ENCODE peak calls at places on chromosomes 11 and 22, in eight cellular contexts. F is posterior vena cava; R is Daoy; B is effector CD8-positive, alpha-beta T cell; G is mucosa of descending colon; W is stimulated activated CD4-positive, alpha-beta T cell treated with anti-CD3 and anti-CD28 coated beads, Interleukin-2, amount 100 ng/mL, for 24 hours; T is HS-5; J is transverse colon. D is an unnamed sample.

GRCh38 chr11:9273430-9274336 is 8.5 kb upstream of the DENND5A start:
- DNase-seq in F (no peak), R (no peak), B (no peak), G (no peak), W (no peak), T (peak), J (no peak), D (no peak)

GRCh38 chr22:24952837-24953293 is 349 bp downstream of the KIAA1671 start:
- DNase-seq in F (peak), R (peak), B (no peak), G (no peak), W (no peak), T (peak), J (peak), D (no peak)

GRCh38 chr11:130388607-130389205 is 39.7 kb downstream of the ADAMTS8 start:
- DNase-seq in F (peak), R (no peak), B (no peak), G (no peak), W (peak), T (no peak), J (no peak), D (no peak)

GRCh38 chr11:94276943-94277342 is 27.4 kb upstream of the IZUMO1R start:
- DNase-seq in F (no peak), R (no peak), B (no peak), G (no peak), W (no peak), T (no peak), J (no peak), D (no peak)

GRCh38 chr11:35541621-35542375 is 16.4 kb upstream of the PAMR1 start:
- DNase-seq in F (peak), R (no peak), B (no peak), G (no peak), W (no peak), T (no peak), J (peak), D (no peak)

GRCh38 chr11:66317322-66317765 is 500 bp upstream of the CD248 start:
- DNase-seq in F (no peak), R (no peak), B (peak), G (no peak), W (peak), T (no peak), J (no peak), D (no peak)

GRCh38 chr22:40332319-40332781 is 13.9 kb upstream of the ADSL start:
- DNase-seq in F (no peak), R (peak), B (no peak), G (no peak), W (no peak), T (no peak), J (no peak), D (no peak)

GRCh38 chr11:28447226-28447625 is 339.0 kb downstream of the METTL15 start:
- DNase-seq in F (no peak), R (peak), B (no peak), G (no peak), W (no peak), T (no peak), J (no peak), D (no peak)

GRCh38 chr11:2687223-2687530 is 12.6 kb downstream of the KCNQ1OT1 start:
- DNase-seq in F (peak), R (no peak), B (no peak), G (no peak), W (no peak), T (no peak), J (no peak), D (no peak)

GRCh38 chr11:78646564-78647185 is 72.0 kb upstream of the NARS2 start:
- DNase-seq in F (no peak), R (peak), B (peak), G (peak), W (peak), T (peak), J (peak), D (no peak)

GRCh38 chr11:123562166-123562565 is 92.3 kb downstream of the SCN3B start:
- DNase-seq in F (no peak), R (no peak), B (no peak), G (no peak), W (no peak), T (no peak), J (no peak), D (no peak)

D was measured in DMS 273 treated with DMSO at 0.1 percent for 48 hours.